ENCODE peak calls at places on chromosomes 13 and 19, in four cellular contexts. One of them, this sample, is unnamed.
A peak's percentile ranks its signal among the peaks of the same experiment; 100 is the strongest.

GRCh38 chr13:92952161-92952560 is 274.4 kb upstream of the GPC6 start:
- DNase-seq in IMR-90: peak; percentile 30
- DNase-seq in HFF-Myc: no peak
- DNase-seq in lower leg skin: no peak
- DNase-seq in this sample: no peak

GRCh38 chr13:47250141-47250540 is 353.3 kb upstream of the HTR2A start:
- DNase-seq in IMR-90: peak; percentile 64
- DNase-seq in HFF-Myc: no peak
- DNase-seq in lower leg skin: peak; percentile 20
- DNase-seq in this sample: peak; percentile 65

GRCh38 chr13:97356592-97356991 is 77.4 kb upstream of the RAP2A start:
- DNase-seq in IMR-90: no peak
- DNase-seq in HFF-Myc: no peak
- DNase-seq in lower leg skin: no peak
- DNase-seq in this sample: no peak

GRCh38 chr13:109152941-109153340 is 523.5 kb downstream of the MYO16 start:
- DNase-seq in IMR-90: no peak
- DNase-seq in HFF-Myc: no peak
- DNase-seq in lower leg skin: no peak
- DNase-seq in this sample: no peak

GRCh38 chr13:82501804-82502203 is 1380.5 kb downstream of the SLITRK1 start:
- DNase-seq in IMR-90: no peak
- DNase-seq in HFF-Myc: no peak
- DNase-seq in lower leg skin: no peak
- DNase-seq in this sample: no peak

GRCh38 chr13:71759506-71760225 is 107.3 kb downstream of the DACH1 start:
- DNase-seq in IMR-90: no peak
- DNase-seq in HFF-Myc: no peak
- DNase-seq in lower leg skin: no peak
- DNase-seq in this sample: no peak

GRCh38 chr19:1851581-1852293 is 3.5 kb upstream of the REXO1 start:
- DNase-seq in IMR-90: no peak
- DNase-seq in HFF-Myc: no peak
- DNase-seq in lower leg skin: no peak
- DNase-seq in this sample: no peak

GRCh38 chr19:28883241-28883693 is 329.7 kb downstream of the UQCRFS1 start:
- DNase-seq in IMR-90: peak; percentile 41
- DNase-seq in HFF-Myc: no peak
- DNase-seq in lower leg skin: peak; percentile 15
- DNase-seq in this sample: no peak

GRCh38 chr19:2043269-2043641 is 7.8 kb downstream of the MKNK2 start:
- DNase-seq in IMR-90: no peak
- DNase-seq in HFF-Myc: no peak
- DNase-seq in lower leg skin: peak; percentile 30
- DNase-seq in this sample: no peak

GRCh38 chr13:113667771-113668490 is 912 bp downstream of the GRK1 start:
- DNase-seq in IMR-90: no peak
- DNase-seq in HFF-Myc: no peak
- DNase-seq in lower leg skin: no peak
- DNase-seq in this sample: no peak

GRCh38 chr19:3073931-3074595 is 11.8 kb upstream of the TLE5 start:
- DNase-seq in IMR-90: no peak
- DNase-seq in HFF-Myc: no peak
- DNase-seq in lower leg skin: no peak
- DNase-seq in this sample: no peak

GRCh38 chr13:97535619-97536018 is 101.7 kb downstream of the RAP2A start:
- DNase-seq in IMR-90: peak; percentile 83
- DNase-seq in HFF-Myc: no peak
- DNase-seq in lower leg skin: no peak
- DNase-seq in this sample: no peak

GRCh38 chr19:37413243-37414084 is 42.6 kb downstream of the ZNF527 start:
- DNase-seq in IMR-90: no peak
- DNase-seq in HFF-Myc: no peak
- DNase-seq in lower leg skin: no peak
- DNase-seq in this sample: no peak

GRCh38 chr19:46025825-46026224 is 3.0 kb upstream of the PGLYRP1 start:
- DNase-seq in IMR-90: no peak
- DNase-seq in HFF-Myc: no peak
- DNase-seq in lower leg skin: no peak
- DNase-seq in this sample: no peak

GRCh38 chr13:66159526-66159925 is 1070.6 kb downstream of the PCDH9 start:
- DNase-seq in IMR-90: no peak
- DNase-seq in HFF-Myc: no peak
- DNase-seq in lower leg skin: no peak
- DNase-seq in this sample: no peak

GRCh38 chr13:100852146-100852545 is 177.6 kb upstream of the TMTC4 start:
- DNase-seq in IMR-90: no peak
- DNase-seq in HFF-Myc: no peak
- DNase-seq in lower leg skin: no peak
- DNase-seq in this sample: no peak

GRCh38 chr19:16268676-16269319 is 55.8 kb upstream of the KLF2 start:
- DNase-seq in IMR-90: no peak
- DNase-seq in HFF-Myc: no peak
- DNase-seq in lower leg skin: no peak
- DNase-seq in this sample: no peak

GRCh38 chr13:32617112-32617511 is 30.9 kb downstream of the PDS5B start:
- DNase-seq in IMR-90: no peak
- DNase-seq in HFF-Myc: no peak
- DNase-seq in lower leg skin: no peak
- DNase-seq in this sample: no peak

GRCh38 chr19:48648134-48648533 is 2.1 kb upstream of the CA11 start:
- DNase-seq in IMR-90: no peak
- DNase-seq in HFF-Myc: no peak
- DNase-seq in lower leg skin: no peak
- DNase-seq in this sample: no peak

GRCh38 chr19:58558066-58558622 is at the start of gene UBE2M:
- DNase-seq in IMR-90: no peak
- DNase-seq in HFF-Myc: no peak
- DNase-seq in lower leg skin: no peak
- DNase-seq in this sample: no peak

GRCh38 chr13:20968745-20969144 is 66.2 kb upstream of the XPO4 start:
- DNase-seq in IMR-90: no peak
- DNase-seq in HFF-Myc: no peak
- DNase-seq in lower leg skin: no peak
- DNase-seq in this sample: no peak

GRCh38 chr19:1942934-1943555 is 2.1 kb downstream of the CSNK1G2 start:
- DNase-seq in IMR-90: no peak
- DNase-seq in HFF-Myc: no peak
- DNase-seq in lower leg skin: no peak
- DNase-seq in this sample: no peak

GRCh38 chr19:35153701-35154534 is 617 bp upstream of the FXYD5 start:
- DNase-seq in IMR-90: no peak
- DNase-seq in HFF-Myc: no peak
- DNase-seq in lower leg skin: no peak
- DNase-seq in this sample: no peak

GRCh38 chr19:11194173-11194572 is 3.2 kb downstream of the KANK2 start:
- DNase-seq in IMR-90: no peak
- DNase-seq in HFF-Myc: no peak
- DNase-seq in lower leg skin: no peak
- DNase-seq in this sample: no peak
- H3K4me3 ChIP-seq in IMR-90: no peak overlapping the region
- H3K4me3 ChIP-seq in HFF-Myc: peak overlapping the region; percentile 79
- H3K4me3 ChIP-seq in lower leg skin: no peak overlapping the region
- H3K4me3 ChIP-seq in this sample: no peak overlapping the region

GRCh38 chr13:26037302-26037701 is 14.5 kb downstream of the SHISA2 start:
- DNase-seq in IMR-90: no peak
- DNase-seq in HFF-Myc: no peak
- DNase-seq in lower leg skin: no peak
- DNase-seq in this sample: no peak
- TF ChIP-seq CTCF in IMR-90: peak; percentile 6
- TF ChIP-seq CTCF in HFF-Myc: peak; percentile 68
- TF ChIP-seq CTCF in lower leg skin: no peak
- TF ChIP-seq CTCF in this sample: peak; percentile 42

GRCh38 chr19:575527-576506 is 3.4 kb downstream of the BSG start:
- DNase-seq in IMR-90: peak; percentile 37
- DNase-seq in HFF-Myc: no peak
- DNase-seq in lower leg skin: no peak
- DNase-seq in this sample: no peak

GRCh38 chr19:579842-580155 is 7.4 kb downstream of the BSG start:
- DNase-seq in IMR-90: no peak
- DNase-seq in HFF-Myc: no peak
- DNase-seq in lower leg skin: no peak
- DNase-seq in this sample: no peak

GRCh38 chr19:576768-577438 is 4.5 kb downstream of the BSG start:
- DNase-seq in IMR-90: no peak
- DNase-seq in HFF-Myc: no peak
- DNase-seq in lower leg skin: no peak
- DNase-seq in this sample: no peak

GRCh38 chr19:579111-579841 is 6.9 kb downstream of the BSG start:
- DNase-seq in IMR-90: no peak
- DNase-seq in HFF-Myc: no peak
- DNase-seq in lower leg skin: no peak
- DNase-seq in this sample: no peak

DNA sequence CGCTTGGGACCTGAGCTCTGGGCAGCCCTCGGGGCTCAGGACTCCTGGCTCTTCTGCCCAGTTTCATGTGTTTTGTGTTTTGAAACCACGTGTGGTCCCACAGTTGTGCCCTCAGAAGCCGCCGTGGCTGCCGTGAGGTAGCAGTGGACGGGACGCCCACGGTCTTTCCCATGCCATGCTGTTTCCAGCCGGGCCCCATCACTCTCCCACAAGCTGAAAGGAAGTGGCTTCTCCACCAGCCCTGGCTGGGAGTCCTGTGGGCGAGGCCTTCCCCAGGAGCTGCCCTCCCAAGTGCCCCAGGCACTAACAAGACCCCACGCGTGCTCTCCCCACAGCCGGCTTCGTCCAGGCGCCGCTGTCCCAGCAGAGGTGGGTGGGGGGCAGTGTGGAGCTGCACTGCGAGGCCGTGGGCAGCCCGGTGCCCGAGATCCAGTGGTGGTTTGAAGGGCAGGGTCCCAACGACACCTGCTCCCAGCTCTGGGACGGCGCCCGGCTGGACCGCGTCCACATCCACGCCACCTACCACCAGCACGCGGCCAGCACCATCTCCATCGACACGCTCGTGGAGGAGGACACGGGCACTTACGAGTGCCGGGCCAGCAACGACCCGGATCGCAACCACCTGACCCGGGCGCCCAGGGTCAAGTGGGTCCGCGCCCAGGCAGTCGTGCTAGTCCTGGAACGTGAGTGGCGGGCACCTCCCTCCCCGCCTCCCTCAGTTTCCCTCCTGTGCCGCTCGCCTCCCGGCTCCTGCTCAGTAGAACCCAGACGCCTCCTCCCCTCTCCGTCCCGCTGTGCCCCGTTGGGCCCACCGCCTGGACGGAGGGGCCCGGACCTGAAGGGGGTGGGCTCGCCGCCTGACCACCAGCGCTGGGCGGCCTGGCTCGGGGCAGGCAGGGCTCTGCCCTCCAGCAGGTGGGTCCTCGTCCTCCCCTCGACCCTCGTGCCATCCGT is 5.3 kb downstream of the BSG start:
- DNase-seq in IMR-90: no peak
- DNase-seq in HFF-Myc: no peak
- DNase-seq in lower leg skin: no peak
- DNase-seq in this sample: no peak
- H3K4me3 ChIP-seq in IMR-90: no peak overlapping the region
- H3K4me3 ChIP-seq in HFF-Myc: no peak overlapping the region
- H3K4me3 ChIP-seq in lower leg skin: no peak overlapping the region
- H3K4me3 ChIP-seq in this sample: no peak overlapping the region

DNA sequence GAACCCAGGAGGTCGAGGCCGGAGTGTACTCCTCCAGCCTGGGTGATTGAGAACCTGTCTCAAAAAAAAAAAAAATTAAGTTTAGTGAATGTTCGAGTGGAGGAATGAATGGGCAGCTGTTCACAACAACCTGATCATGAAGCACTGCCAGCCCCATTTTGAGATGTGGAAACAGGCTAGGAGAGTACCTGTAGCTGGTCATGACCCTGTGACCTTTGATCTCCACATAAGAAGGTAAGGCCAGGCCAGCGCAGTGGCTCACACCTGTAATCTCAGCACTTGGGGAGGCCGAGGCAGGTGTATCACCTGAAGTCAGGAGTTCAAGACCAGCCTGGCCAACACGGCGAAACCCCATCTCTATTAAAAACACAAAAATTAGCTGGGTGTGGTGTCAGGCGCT is 7.6 kb downstream of the RAVER1 start:
- DNase-seq in IMR-90: no peak
- DNase-seq in HFF-Myc: no peak
- DNase-seq in lower leg skin: no peak
- DNase-seq in this sample: no peak
- TF ChIP-seq CTCF in IMR-90: no peak
- TF ChIP-seq CTCF in HFF-Myc: no peak
- TF ChIP-seq CTCF in lower leg skin: no peak
- TF ChIP-seq CTCF in this sample: no peak

DNA sequence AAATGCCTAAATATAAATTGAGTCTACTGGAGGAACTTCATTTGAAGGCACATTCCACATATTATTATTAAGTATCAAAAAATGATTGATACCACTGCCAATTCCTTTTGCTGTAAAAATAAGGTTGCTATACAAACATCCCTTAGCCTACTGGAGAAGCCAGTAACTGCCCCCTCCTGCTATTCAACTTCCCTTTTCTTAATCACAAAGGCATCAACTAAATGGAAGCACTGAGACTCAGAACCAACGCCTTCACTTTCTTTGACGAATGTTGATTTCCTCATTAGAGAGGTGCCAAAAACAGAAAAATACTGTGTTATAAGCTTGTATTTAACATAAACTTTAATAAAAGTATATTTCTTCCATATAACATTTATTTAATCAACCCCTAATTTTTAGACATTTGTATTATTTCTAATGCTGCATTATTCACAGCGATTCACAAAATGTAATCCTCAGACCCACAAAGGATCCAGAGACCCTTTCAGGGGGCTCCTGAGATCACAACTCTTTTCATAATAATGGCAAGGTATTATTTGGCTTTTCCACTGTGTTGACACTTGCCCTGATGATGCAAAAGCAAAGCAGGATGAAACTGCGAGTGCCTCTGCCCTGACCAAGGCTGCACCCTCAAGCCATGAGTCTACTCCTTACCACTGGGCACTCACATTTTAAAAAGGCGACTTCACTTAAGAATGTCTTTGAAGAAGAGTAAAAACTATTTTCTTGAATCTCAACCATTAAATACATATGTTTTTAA is 11.6 kb downstream of the ELF1 start:
- DNase-seq in IMR-90: peak; percentile 30
- DNase-seq in HFF-Myc: no peak
- DNase-seq in lower leg skin: no peak
- DNase-seq in this sample: no peak
- H3K4me3 ChIP-seq in IMR-90: no peak overlapping the region
- H3K4me3 ChIP-seq in HFF-Myc: no peak overlapping the region
- H3K4me3 ChIP-seq in lower leg skin: no peak overlapping the region
- H3K4me3 ChIP-seq in this sample: no peak overlapping the region

This sample was measured in AG09309.